ENCODE peak calls at places on chromosomes 3 and 15, in four cellular contexts. One of them, this sample, is unnamed.

GRCh38 chr3:113698891-113699465 is 2.5 kb upstream of the USF3 start:
- DNase-seq in bronchial epithelial cell: peak
- DNase-seq in IMR-90: peak
- DNase-seq in uterus: peak
- DNase-seq in this sample: peak

GRCh38 chr3:66499881-66500574 is 794 bp downstream of the LRIG1 start:
- DNase-seq in bronchial epithelial cell: no peak
- DNase-seq in IMR-90: peak
- DNase-seq in uterus: peak
- DNase-seq in this sample: peak

GRCh38 chr3:134647902-134648760 is 2.7 kb downstream of the KY start:
- DNase-seq in bronchial epithelial cell: no peak
- DNase-seq in IMR-90: no peak
- DNase-seq in uterus: no peak
- DNase-seq in this sample: no peak

GRCh38 chr3:27824312-27825200 is 102.4 kb upstream of the EOMES start:
- DNase-seq in IMR-90: no peak
- DNase-seq in uterus: no peak
- DNase-seq in bronchial epithelial cell: no peak
- DNase-seq in this sample: no peak

GRCh38 chr15:94324835-94325767 is 93.7 kb downstream of the MCTP2 start:
- DNase-seq in bronchial epithelial cell: peak
- DNase-seq in IMR-90: no peak
- DNase-seq in uterus: no peak
- DNase-seq in this sample: no peak

GRCh38 chr15:39920510-39921273 is 626 bp upstream of the GPR176 start:
- DNase-seq in bronchial epithelial cell: peak
- DNase-seq in uterus: peak
- DNase-seq in IMR-90: peak
- DNase-seq in this sample: peak

GRCh38 chr15:96728591-96728990 is 398.1 kb downstream of the NR2F2 start:
- DNase-seq in IMR-90: no peak
- DNase-seq in bronchial epithelial cell: no peak
- DNase-seq in uterus: no peak
- DNase-seq in this sample: no peak

GRCh38 chr3:44186111-44186672 is 55.5 kb upstream of the TOPAZ1 start:
- DNase-seq in bronchial epithelial cell: no peak
- DNase-seq in IMR-90: no peak
- DNase-seq in uterus: no peak
- DNase-seq in this sample: no peak

GRCh38 chr3:53303957-53304356 is 43.4 kb downstream of the DCP1A start:
- DNase-seq in uterus: no peak
- DNase-seq in IMR-90: peak
- DNase-seq in bronchial epithelial cell: no peak
- DNase-seq in this sample: no peak

GRCh38 chr3:52310861-52311566 is 5.1 kb upstream of the DNAH1 start:
- DNase-seq in bronchial epithelial cell: no peak
- DNase-seq in uterus: no peak
- DNase-seq in IMR-90: peak
- DNase-seq in this sample: no peak

GRCh38 chr15:63600646-63601025 is 3.4 kb downstream of the FBXL22 start:
- DNase-seq in uterus: peak
- DNase-seq in bronchial epithelial cell: peak
- DNase-seq in IMR-90: peak
- DNase-seq in this sample: peak

GRCh38 chr3:170037463-170038433 is at the start of gene GPR160:
- DNase-seq in IMR-90: peak
- DNase-seq in uterus: peak
- DNase-seq in bronchial epithelial cell: peak
- DNase-seq in this sample: peak

GRCh38 chr15:68017221-68017620 is 36.9 kb upstream of the PIAS1 start:
- DNase-seq in IMR-90: no peak
- DNase-seq in uterus: no peak
- DNase-seq in bronchial epithelial cell: no peak
- DNase-seq in this sample: no peak

GRCh38 chr15:76058714-76059319 is 968 bp upstream of the TMEM266 start:
- DNase-seq in IMR-90: no peak
- DNase-seq in bronchial epithelial cell: peak
- DNase-seq in uterus: no peak
- DNase-seq in this sample: no peak

GRCh38 chr3:127589600-127590281 is 792 bp downstream of the TPRA1 start:
- DNase-seq in bronchial epithelial cell: no peak
- DNase-seq in IMR-90: no peak
- DNase-seq in uterus: no peak
- DNase-seq in this sample: no peak

GRCh38 chr15:89820651-89821611 is 6.3 kb upstream of the ANPEP start:
- DNase-seq in IMR-90: peak
- DNase-seq in bronchial epithelial cell: peak
- DNase-seq in uterus: no peak
- DNase-seq in this sample: peak

GRCh38 chr15:40244961-40245523 is 6.2 kb downstream of the PAK6 start:
- DNase-seq in uterus: no peak
- DNase-seq in IMR-90: no peak
- DNase-seq in bronchial epithelial cell: peak
- DNase-seq in this sample: no peak

GRCh38 chr3:4935347-4935746 is 43.9 kb upstream of the BHLHE40 start:
- DNase-seq in IMR-90: no peak
- DNase-seq in uterus: no peak
- DNase-seq in bronchial epithelial cell: peak
- DNase-seq in this sample: no peak

GRCh38 chr15:90184786-90185704 is 16.1 kb upstream of the SEMA4B start:
- DNase-seq in IMR-90: no peak
- DNase-seq in uterus: peak
- DNase-seq in bronchial epithelial cell: peak
- DNase-seq in this sample: peak

GRCh38 chr3:82329300-82329699 is 567.9 kb upstream of the GBE1 start:
- DNase-seq in uterus: no peak
- DNase-seq in IMR-90: no peak
- DNase-seq in bronchial epithelial cell: peak
- DNase-seq in this sample: no peak
- TF ChIP-seq CTCF in uterus: no peak
- TF ChIP-seq CTCF in IMR-90: no peak
- TF ChIP-seq CTCF in bronchial epithelial cell: peak
- TF ChIP-seq CTCF in this sample: peak

GRCh38 chr3:132418916-132419315 is 1.6 kb downstream of the DNAJC13 start:
- DNase-seq in uterus: no peak
- DNase-seq in bronchial epithelial cell: peak
- DNase-seq in IMR-90: no peak
- DNase-seq in this sample: peak
- H3K4me3 ChIP-seq in uterus: no peak
- H3K4me3 ChIP-seq in bronchial epithelial cell: peak
- H3K4me3 ChIP-seq in IMR-90: peak
- H3K4me3 ChIP-seq in this sample: peak

DNA sequence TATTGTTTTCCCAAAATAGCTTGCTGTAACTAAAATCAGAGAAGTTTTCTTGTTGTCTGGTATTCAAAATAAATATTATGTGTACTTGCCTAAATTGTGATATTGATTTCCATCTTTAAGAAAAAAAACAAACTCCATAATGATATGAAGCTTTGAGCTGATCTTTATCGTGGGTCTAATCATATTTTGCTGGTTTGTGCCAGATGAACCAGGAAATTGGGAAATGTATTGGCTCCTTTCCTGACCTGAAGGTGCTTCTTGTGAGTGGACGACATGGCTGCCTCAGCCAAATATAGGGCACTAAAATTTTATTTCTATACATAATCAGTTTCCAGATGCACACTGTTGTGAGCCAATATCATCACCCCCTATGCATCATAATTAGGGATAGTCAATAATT is 113.3 kb downstream of the DIPK2A start:
- DNase-seq in uterus: no peak
- DNase-seq in IMR-90: no peak
- DNase-seq in bronchial epithelial cell: no peak
- DNase-seq in this sample: no peak
- TF ChIP-seq CTCF in uterus: no peak
- TF ChIP-seq CTCF in IMR-90: no peak
- TF ChIP-seq CTCF in bronchial epithelial cell: no peak
- TF ChIP-seq CTCF in this sample: no peak

GRCh38 chr3:12922299-12922698 is 80.9 kb upstream of the RPL32 start:
- DNase-seq in IMR-90: peak
- DNase-seq in bronchial epithelial cell: no peak
- DNase-seq in uterus: no peak
- DNase-seq in this sample: no peak
- H3K4me3 ChIP-seq in IMR-90: no peak
- H3K4me3 ChIP-seq in bronchial epithelial cell: no peak
- H3K4me3 ChIP-seq in uterus: no peak
- H3K4me3 ChIP-seq in this sample: no peak

GRCh38 chr3:107752202-107752990 is 229.6 kb downstream of the BBX start:
- DNase-seq in uterus: no peak
- DNase-seq in bronchial epithelial cell: peak
- DNase-seq in IMR-90: peak
- DNase-seq in this sample: peak
- TF ChIP-seq CTCF in uterus: peak
- TF ChIP-seq CTCF in bronchial epithelial cell: peak
- TF ChIP-seq CTCF in IMR-90: peak
- TF ChIP-seq CTCF in this sample: peak

DNA sequence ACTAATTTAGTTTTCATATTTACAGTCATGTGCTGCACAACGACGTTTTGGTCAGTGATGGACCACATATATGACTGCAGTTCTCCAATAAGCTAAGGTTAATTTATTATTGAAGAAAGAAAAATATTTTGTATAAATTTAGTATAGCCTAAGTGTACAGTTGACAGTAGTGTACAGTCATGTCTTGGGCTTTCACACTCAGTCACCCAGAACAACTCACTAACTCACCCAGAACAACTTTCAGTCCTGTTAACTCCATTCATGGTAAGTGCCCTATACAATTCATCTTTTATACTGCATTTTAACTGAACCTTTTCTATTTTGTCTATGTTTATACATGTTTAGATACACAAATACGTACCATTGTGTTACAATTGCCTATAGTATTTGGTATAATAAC is 3.8 kb upstream of the GABRR3 start:
- DNase-seq in IMR-90: no peak
- DNase-seq in bronchial epithelial cell: no peak
- DNase-seq in uterus: no peak
- DNase-seq in this sample: no peak
- H3K4me3 ChIP-seq in IMR-90: no peak
- H3K4me3 ChIP-seq in bronchial epithelial cell: no peak
- H3K4me3 ChIP-seq in uterus: no peak
- H3K4me3 ChIP-seq in this sample: no peak

DNA sequence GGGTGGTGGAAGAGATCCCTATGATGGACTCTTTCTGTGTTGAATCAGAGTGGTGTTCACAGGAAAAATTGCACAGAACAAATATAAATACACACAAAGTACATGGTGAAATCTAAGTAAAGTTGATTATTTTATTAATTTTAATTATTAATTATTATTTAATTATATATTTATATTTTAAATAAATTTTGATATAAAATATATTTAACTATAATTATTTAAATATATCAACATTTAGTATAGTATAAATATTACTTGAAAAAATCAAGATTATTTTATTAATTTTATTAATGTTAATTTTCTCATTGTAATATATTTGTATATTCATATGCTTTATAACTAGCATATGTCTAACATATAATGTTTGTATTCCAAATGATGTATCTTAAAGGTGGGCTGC is 11.3 kb upstream of the ATP10A start:
- DNase-seq in bronchial epithelial cell: no peak
- DNase-seq in uterus: no peak
- DNase-seq in IMR-90: no peak
- DNase-seq in this sample: no peak
- TF ChIP-seq CTCF in bronchial epithelial cell: no peak
- TF ChIP-seq CTCF in uterus: no peak
- TF ChIP-seq CTCF in IMR-90: no peak
- TF ChIP-seq CTCF in this sample: no peak

GRCh38 chr3:10364816-10365215 is 43.9 kb upstream of the SEC13 start:
- DNase-seq in bronchial epithelial cell: no peak
- DNase-seq in IMR-90: no peak
- DNase-seq in uterus: no peak
- DNase-seq in this sample: no peak
- H3K4me3 ChIP-seq in bronchial epithelial cell: no peak
- H3K4me3 ChIP-seq in IMR-90: no peak
- H3K4me3 ChIP-seq in uterus: no peak
- H3K4me3 ChIP-seq in this sample: no peak

GRCh38 chr15:38714309-38715072 is 149.9 kb upstream of the RASGRP1 start:
- DNase-seq in bronchial epithelial cell: peak
- DNase-seq in IMR-90: peak
- DNase-seq in uterus: no peak
- DNase-seq in this sample: peak
- TF ChIP-seq CTCF in bronchial epithelial cell: no peak
- TF ChIP-seq CTCF in IMR-90: no peak
- TF ChIP-seq CTCF in uterus: no peak
- TF ChIP-seq CTCF in this sample: no peak

This sample was measured in AG10803.